ENCODE peak calls at places on chromosome 4, in eight cellular contexts. G is Panc1, Z is upper lobe of left lung, B is HepG2, V is K562, R is HCT116, X is GM12878, N is GM23338. T is an unnamed sample. For H3K4me1, the result is how much of the 10 kb centered on the place peaks cover.

GRCh38 chr4:64538219-64538618 is 129.0 kb upstream of the TECRL start:
- ATAC-seq in Z (no peak), G (no peak), R (no peak), N (peak), X (peak), B (peak), V (no peak), T (no peak)

GRCh38 chr4:53684448-53684847 is 93.2 kb upstream of the LNX1 start:
- ATAC-seq in R (no peak), G (no peak), X (no peak), V (no peak), Z (no peak), B (no peak), N (no peak), T (no peak)

GRCh38 chr4:1179089-1179441 is 6.7 kb upstream of the SPON2 start:
- ATAC-seq in B (no peak), Z (no peak), G (no peak), N (no peak), R (no peak), V (peak), X (no peak), T (no peak)

GRCh38 chr4:94232519-94232918 is 24.9 kb downstream of the SMARCAD1 start:
- ATAC-seq in R (no peak), G (no peak), V (no peak), X (no peak), N (no peak), Z (no peak), B (no peak), T (no peak)

GRCh38 chr4:101347267-101347556 is at the start of gene PPP3CA:
- ATAC-seq in V (peak), N (no peak), G (peak), B (no peak), R (no peak), Z (peak), X (peak), T (no peak)

GRCh38 chr4:742096-742741 is 36.6 kb downstream of the PCGF3 start:
- ATAC-seq in V (peak), Z (no peak), X (no peak), R (no peak), B (peak), N (peak), G (peak), T (no peak)

GRCh38 chr4:139027771-139028170 is 12.2 kb downstream of the NOCT start:
- ATAC-seq in V (no peak), N (no peak), B (no peak), X (no peak), R (no peak), Z (no peak), G (no peak), T (no peak)

GRCh38 chr4:83751336-83751949 is 215.5 kb downstream of the GPAT3 start:
- ATAC-seq in Z (no peak), G (no peak), X (no peak), R (peak), N (no peak), B (no peak), V (no peak), T (no peak)

GRCh38 chr4:62670509-62670908 is 1470.4 kb downstream of the ADGRL3 start:
- ATAC-seq in N (no peak), V (no peak), R (no peak), B (no peak), G (no peak), Z (no peak), X (no peak), T (no peak)

GRCh38 chr4:80077639-80078038 is 4.6 kb upstream of the ANTXR2 start:
- ATAC-seq in V (no peak), N (no peak), Z (no peak), X (no peak), R (no peak), B (no peak), G (no peak), T (no peak)

GRCh38 chr4:142285222-142285583 is 560.9 kb downstream of the INPP4B start:
- ATAC-seq in Z (no peak), R (no peak), N (no peak), B (no peak), G (no peak), V (no peak), X (no peak), T (no peak)

GRCh38 chr4:169723207-169723606 is 34.5 kb downstream of the HPF1 start:
- ATAC-seq in N (peak), X (no peak), G (no peak), B (peak), R (peak), V (peak), Z (no peak), T (no peak)

GRCh38 chr4:148376151-148376550 is 66.1 kb downstream of the NR3C2 start:
- ATAC-seq in V (no peak), B (peak), R (peak), Z (peak), N (no peak), G (no peak), X (no peak), T (no peak)

GRCh38 chr4:185247151-185247550 is 37.8 kb downstream of the SNX25 start:
- ATAC-seq in X (no peak), V (no peak), B (no peak), R (no peak), N (no peak), Z (no peak), G (no peak), T (no peak)

GRCh38 chr4:99649778-99650177 is 7.8 kb downstream of the C4orf54 start:
- ATAC-seq in X (no peak), N (no peak), R (no peak), V (no peak), Z (no peak), G (no peak), B (no peak), T (peak)

GRCh38 chr4:139540637-139541036 is 15.4 kb downstream of the SETD7 start:
- ATAC-seq in R (no peak), N (no peak), B (no peak), G (no peak), Z (no peak), X (no peak), V (no peak), T (no peak)

GRCh38 chr4:36208884-36209473 is 35.3 kb downstream of the ARAP2 start:
- ATAC-seq in B (no peak), X (peak), Z (no peak), N (no peak), G (no peak), V (no peak), R (no peak), T (no peak)

GRCh38 chr4:146654648-146654975 is 15.9 kb downstream of the POU4F2 start:
- ATAC-seq in G (no peak), X (no peak), B (no peak), V (no peak), R (no peak), N (no peak), Z (no peak), T (no peak)

GRCh38 chr4:151361126-151361525 is 35.7 kb upstream of the SH3D19 start:
- ATAC-seq in R (no peak), X (no peak), V (no peak), Z (no peak), G (no peak), B (no peak), N (no peak), T (no peak)

GRCh38 chr4:15920723-15921591 is 17.6 kb downstream of the FGFBP1 start:
- ATAC-seq in V (no peak), B (no peak), Z (peak), G (peak), X (no peak), N (no peak), R (peak), T (peak)

GRCh38 chr4:28378109-28378830 is 1517.6 kb downstream of the STIM2 start:
- ATAC-seq in N (peak), V (no peak), R (no peak), G (no peak), B (no peak), X (peak), Z (no peak), T (no peak)

GRCh38 chr4:83386931-83387897 is 52.6 kb upstream of the HPSE start:
- ATAC-seq in R (peak), Z (no peak), X (no peak), N (peak), G (no peak), B (no peak), V (no peak), T (no peak)

GRCh38 chr4:926538-926937 is 5.6 kb downstream of the GAK start:
- ATAC-seq in N (peak), X (no peak), B (peak), Z (no peak), G (peak), R (peak), V (no peak), T (no peak)

GRCh38 chr4:149605601-149606378 is 209.9 kb downstream of the IQCM start:
- ATAC-seq in R (no peak), N (peak), X (no peak), G (no peak), Z (no peak), V (no peak), B (no peak), T (peak)

GRCh38 chr4:51845736-51846135 is 2.8 kb downstream of the DCUN1D4 start:
- ATAC-seq in N (no peak), V (no peak), G (no peak), Z (no peak), X (no peak), R (no peak), B (no peak), T (no peak)

GRCh38 chr4:184386271-184386781 is 88.0 kb downstream of the IRF2 start:
- ATAC-seq in B (no peak), V (peak), X (no peak), G (no peak), R (no peak), Z (no peak), N (peak), T (no peak)

GRCh38 chr4:140612356-140612755 is 43.6 kb upstream of the UCP1 start:
- ATAC-seq in V (no peak), G (no peak), B (no peak), N (no peak), R (no peak), Z (no peak), X (no peak), T (no peak)

DNA sequence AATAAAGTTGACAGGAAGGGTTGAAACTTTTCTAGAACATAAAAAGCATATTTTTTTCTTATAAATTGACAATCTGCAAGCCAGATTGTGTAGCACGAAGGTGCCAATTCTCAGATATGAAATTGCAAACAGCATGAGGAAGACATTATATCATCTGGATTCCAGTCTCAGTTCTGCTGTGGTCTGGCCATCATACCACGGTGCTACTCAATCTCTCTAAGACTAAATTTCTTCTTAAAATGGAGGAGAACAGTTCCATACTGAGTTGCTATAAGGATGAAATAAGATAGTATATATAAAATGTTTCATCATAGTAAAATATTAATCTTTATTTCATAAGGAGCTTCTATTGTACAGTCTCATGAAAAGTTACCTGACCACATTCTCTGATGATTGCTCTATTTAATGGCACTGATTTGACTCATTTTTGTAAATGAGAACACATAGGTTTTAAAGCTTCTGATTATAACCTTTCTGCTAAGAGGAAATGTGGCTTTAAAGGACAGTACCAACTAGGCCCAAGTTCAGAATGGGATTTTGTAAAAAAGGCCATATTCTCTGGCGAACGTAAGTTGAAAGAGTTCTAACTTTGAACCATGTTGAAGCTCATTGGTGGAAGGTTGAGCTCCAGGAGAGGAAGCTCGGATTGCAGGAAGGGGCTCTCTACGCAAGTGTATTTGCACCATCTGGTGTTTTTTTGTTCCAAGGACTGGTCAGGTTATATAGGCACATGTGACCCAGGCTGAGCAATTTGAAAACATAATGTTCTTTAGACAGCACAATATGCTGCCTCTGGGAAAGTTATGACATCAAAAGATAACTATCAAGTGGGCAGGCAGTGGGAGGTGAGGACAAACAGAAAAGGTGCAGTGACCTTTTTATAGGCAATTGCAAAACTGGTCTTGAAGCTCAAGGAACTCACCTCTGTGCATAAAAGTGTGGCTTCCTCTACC is 128.1 kb downstream of the SHROOM3 start:
- ATAC-seq in Z (no peak), R (no peak), B (peak), X (no peak), V (no peak), N (no peak), G (no peak), T (no peak)
- TF ChIP-seq POLR2AphosphoS5 in Z (no peak), R (no peak), B (no peak), X (no peak), V (no peak), N (no peak), G (no peak), T (no peak)

GRCh38 chr4:10006236-10006603 is 15.1 kb downstream of the SLC2A9 start:
- ATAC-seq in X (peak), V (no peak), N (no peak), R (no peak), B (peak), G (peak), Z (peak), T (peak)
- H3K4me1 ChIP-seq in X (half or more), V (under half), N (under half), R (under half), B (half or more), G (under half), Z (under half), T (under half)

DNA sequence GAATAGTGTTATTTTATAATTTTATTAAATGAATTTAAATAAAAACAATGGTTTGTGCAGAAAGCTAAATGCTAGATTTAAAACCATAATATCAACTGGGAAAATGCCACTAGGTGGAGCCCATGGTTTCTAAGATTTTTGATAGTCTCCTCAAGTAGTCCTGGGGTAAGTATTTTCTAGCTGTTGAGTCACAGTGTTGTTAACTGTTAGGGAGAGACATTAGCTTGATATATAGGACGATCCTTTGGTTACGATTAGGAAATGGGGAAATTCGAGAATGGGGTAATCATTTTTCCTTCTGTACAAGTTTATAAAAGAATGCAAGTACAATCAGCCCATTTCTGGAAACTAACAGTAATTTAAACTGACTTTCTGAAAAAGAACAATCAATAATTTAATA is 378.4 kb downstream of the ANKRD50 start:
- ATAC-seq in R (peak), V (peak), G (no peak), Z (peak), X (peak), B (peak), N (peak), T (peak)
- TF ChIP-seq CTCF in R (peak), V (peak), G (peak), Z (peak), X (peak), B (peak), N (peak), T (peak)

DNA sequence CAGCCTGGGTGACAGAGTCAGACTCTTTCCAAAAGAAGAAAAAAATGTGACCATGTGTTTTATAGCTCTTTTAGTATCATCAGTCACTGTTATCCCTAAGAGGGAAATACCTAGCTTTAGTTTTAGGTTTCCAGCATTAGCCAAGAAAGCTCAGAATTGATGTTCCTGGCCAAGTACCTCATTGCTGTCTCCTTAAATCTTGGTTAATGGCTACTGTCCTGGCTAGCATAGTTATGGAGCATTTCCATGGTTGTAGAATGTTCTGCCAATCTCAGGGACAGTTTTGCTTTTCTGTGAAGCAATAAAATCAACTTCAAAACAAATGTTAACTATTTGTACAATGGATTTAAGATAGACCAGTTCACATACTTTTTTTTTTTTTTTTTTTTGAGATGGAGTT is 74.4 kb downstream of the HTT start:
- ATAC-seq in V (no peak), G (no peak), X (no peak), R (no peak), N (no peak), B (no peak), Z (no peak), T (peak)
- TF ChIP-seq POLR2AphosphoS5 in V (no peak), G (no peak), X (no peak), R (no peak), N (no peak), B (no peak), Z (no peak), T (no peak)

GRCh38 chr4:155787113-155787710 is 28.4 kb downstream of the GUCY1B1 start:
- ATAC-seq in V (no peak), N (peak), R (peak), X (peak), Z (peak), G (peak), B (peak), T (peak)

GRCh38 chr4:155781432-155781831 is 22.6 kb downstream of the GUCY1B1 start:
- ATAC-seq in X (no peak), R (no peak), Z (no peak), N (no peak), V (no peak), G (no peak), B (no peak), T (no peak)

GRCh38 chr4:155785828-155786227 is 27.0 kb downstream of the GUCY1B1 start:
- ATAC-seq in N (no peak), B (no peak), R (no peak), V (no peak), Z (no peak), X (peak), G (no peak), T (no peak)

GRCh38 chr4:155780773-155781172 is 22.0 kb downstream of the GUCY1B1 start:
- ATAC-seq in Z (no peak), X (no peak), N (no peak), R (no peak), V (no peak), B (no peak), G (no peak), T (no peak)

GRCh38 chr4:155784637-155785036 is 25.8 kb downstream of the GUCY1B1 start:
- ATAC-seq in R (no peak), G (no peak), V (no peak), Z (no peak), B (no peak), N (no peak), X (no peak), T (no peak)
- H3K4me1 ChIP-seq in R (under half), G (under half), V (under half), Z (under half), B (under half), N (under half), X (under half), T (under half)

GRCh38 chr4:156378053-156378665 is 424.5 kb upstream of the CTSO start:
- ATAC-seq in V (no peak), B (peak), G (no peak), X (peak), R (peak), Z (peak), N (peak), T (peak)
- TF ChIP-seq CTCF in V (no peak), B (peak), G (peak), X (peak), R (peak), Z (peak), N (peak), T (no peak)

DNA sequence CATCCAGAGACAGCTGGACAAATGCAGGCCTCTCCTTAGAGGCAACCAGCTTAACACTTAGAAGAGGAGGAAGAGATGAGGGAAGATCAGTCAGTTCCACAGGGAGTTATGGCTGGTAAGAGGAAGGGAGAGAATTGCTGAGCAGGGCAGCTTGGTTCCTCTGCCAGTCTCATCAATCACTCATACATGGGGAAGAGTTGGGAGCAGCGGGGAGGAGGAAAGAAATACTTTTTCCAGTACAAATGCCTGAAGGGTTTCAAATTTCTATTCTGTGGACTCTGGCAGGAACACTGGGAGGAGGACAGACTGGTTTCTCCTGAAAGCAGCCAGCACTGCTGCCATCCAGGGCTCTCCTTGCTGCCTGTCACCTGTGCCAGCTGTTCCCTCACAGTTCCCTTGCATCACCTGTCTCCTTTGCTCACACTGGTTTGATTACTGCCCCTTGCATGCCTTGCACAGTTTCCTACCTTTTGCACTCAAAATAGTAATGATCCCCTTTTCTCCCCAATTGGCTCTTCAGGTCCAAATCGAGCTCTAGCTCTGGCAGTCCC is 59.5 kb downstream of the PGRMC2 start:
- ATAC-seq in Z (no peak), B (no peak), N (peak), V (no peak), R (peak), G (no peak), X (no peak), T (no peak)
- TF ChIP-seq POLR2AphosphoS5 in Z (no peak), B (no peak), N (no peak), V (no peak), R (no peak), G (no peak), X (no peak), T (no peak)

DNA sequence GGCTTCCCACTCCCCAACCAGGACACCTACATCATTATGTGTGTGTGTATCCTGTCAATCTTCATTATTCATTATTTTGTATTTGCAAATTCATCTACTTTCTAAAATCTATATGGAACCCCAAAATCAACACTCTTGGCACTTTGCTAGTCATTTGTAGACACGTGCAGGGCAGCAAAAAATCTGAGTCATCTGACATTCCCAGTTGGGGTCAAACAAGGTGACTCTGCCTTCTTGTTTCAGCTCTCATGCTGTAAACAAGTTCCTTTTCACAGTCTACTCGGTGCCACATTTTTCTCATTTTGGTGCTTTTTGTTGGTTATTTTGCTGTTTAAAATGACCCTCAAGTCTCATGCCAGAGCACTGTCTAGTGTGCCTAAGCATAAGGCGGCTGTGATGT is 5.9 kb downstream of the MRFAP1L1 start:
- ATAC-seq in X (no peak), V (no peak), G (no peak), B (no peak), Z (no peak), R (no peak), N (no peak), T (no peak)
- H3K4me1 ChIP-seq in X (under half), V (under half), G (under half), B (half or more), Z (under half), R (under half), N (under half), T (half or more)